ENCODE peak calls at places on chromosomes 2 and 18, in seven cellular contexts. O is globus pallidus; Z is AG04450; H is G401; I is RKO; J is stimulated activated CD4-positive, alpha-beta T cell treated with anti-CD3 and anti-CD28 coated beads, Interleukin-4, amount 100 ng/mL, for 48 hours; Y is CD4-positive, alpha-beta T cell. X is an unnamed sample.

GRCh38 chr2:229571243-229571642 is 143.1 kb downstream of the DNER start:
- DNase-seq in O (no peak), Z (no peak), H (peak; percentile 15), I (no peak), J (no peak), Y (no peak), X (no peak)

GRCh38 chr2:20035961-20036666 is 15.3 kb downstream of the LAPTM4A start:
- DNase-seq in O (no peak), Z (no peak), H (no peak), I (no peak), J (no peak), Y (no peak), X (no peak)

GRCh38 chr18:64791211-64791610 is 642.3 kb upstream of the LINC00305 start:
- DNase-seq in O (no peak), Z (no peak), H (no peak), I (no peak), J (no peak), Y (no peak), X (no peak)

GRCh38 chr2:152336103-152336853 is 1.3 kb downstream of the FMNL2 start:
- DNase-seq in O (peak; percentile 51), Z (no peak), H (peak; percentile 65), I (peak; percentile 74), J (peak; percentile 1), Y (no peak), X (peak; percentile 19)

GRCh38 chr2:88765154-88765948 is 73.9 kb downstream of the RPIA start:
- DNase-seq in O (no peak), Z (no peak), H (no peak), I (no peak), J (peak; percentile 35), Y (peak; percentile 55), X (peak; percentile 17)

GRCh38 chr2:204331180-204331579 is 214.1 kb upstream of the PARD3B start:
- DNase-seq in O (no peak), Z (no peak), H (no peak), I (no peak), J (no peak), Y (no peak), X (no peak)

GRCh38 chr2:240585681-240586197 is 795 bp upstream of the CAPN10 start:
- DNase-seq in O (no peak), Z (no peak), H (no peak), I (no peak), J (no peak), Y (no peak), X (no peak)

GRCh38 chr2:227576110-227576509 is 22.6 kb upstream of the SCYGR2 start:
- DNase-seq in O (no peak), Z (no peak), H (no peak), I (no peak), J (no peak), Y (no peak), X (no peak)

GRCh38 chr2:170813611-170814550 is 2.8 kb upstream of the GAD1 start:
- DNase-seq in O (no peak), Z (no peak), H (no peak), I (peak; percentile 33), J (no peak), Y (no peak), X (peak; percentile 45)

GRCh38 chr2:240958366-240959213 is 39.8 kb upstream of the SNED1 start:
- DNase-seq in O (no peak), Z (no peak), H (no peak), I (no peak), J (no peak), Y (no peak), X (peak; percentile 5)

GRCh38 chr2:19844750-19845149 is 57.0 kb downstream of the TTC32 start:
- DNase-seq in O (no peak), Z (no peak), H (no peak), I (no peak), J (no peak), Y (no peak), X (no peak)

GRCh38 chr2:58291726-58292430 is 50.8 kb upstream of the FANCL start:
- DNase-seq in O (no peak), Z (no peak), H (no peak), I (no peak), J (no peak), Y (no peak), X (no peak)

GRCh38 chr2:88843061-88843460 is 151.6 kb downstream of the RPIA start:
- DNase-seq in O (no peak), Z (no peak), H (no peak), I (no peak), J (no peak), Y (no peak), X (no peak)

GRCh38 chr2:224084266-224084892 is 45.3 kb upstream of the SERPINE2 start:
- DNase-seq in O (no peak), Z (no peak), H (no peak), I (no peak), J (no peak), Y (no peak), X (no peak)

GRCh38 chr18:37429768-37430167 is 135.8 kb downstream of the CELF4 start:
- DNase-seq in O (no peak), Z (no peak), H (no peak), I (no peak), J (no peak), Y (no peak), X (no peak)

GRCh38 chr2:54572636-54573531 is 116.8 kb downstream of the SPTBN1 start:
- DNase-seq in O (no peak), Z (no peak), H (no peak), I (peak; percentile 25), J (no peak), Y (peak; percentile 53), X (no peak)

GRCh38 chr2:170221317-170222288 is 43.7 kb downstream of the MYO3B start:
- DNase-seq in O (no peak), Z (peak; percentile 36), H (no peak), I (no peak), J (no peak), Y (no peak), X (no peak)

GRCh38 chr18:46067431-46068007 is 4.5 kb downstream of the PSTPIP2 start:
- DNase-seq in O (no peak), Z (no peak), H (no peak), I (peak; percentile 29), J (no peak), Y (no peak), X (no peak)

GRCh38 chr2:163652741-163653140 is 83.1 kb downstream of the FIGN start:
- DNase-seq in O (no peak), Z (no peak), H (no peak), I (no peak), J (no peak), Y (no peak), X (no peak)

GRCh38 chr2:128562471-128563347 is 244.0 kb upstream of the HS6ST1 start:
- DNase-seq in O (no peak), Z (no peak), H (no peak), I (no peak), J (no peak), Y (no peak), X (no peak)

GRCh38 chr2:237431372-237431771 is 17.4 kb upstream of the COL6A3 start:
- DNase-seq in O (no peak), Z (no peak), H (no peak), I (peak; percentile 35), J (no peak), Y (no peak), X (no peak)

GRCh38 chr2:176911-177310 is 86.9 kb downstream of the SH3YL1 start:
- DNase-seq in O (no peak), Z (no peak), H (no peak), I (no peak), J (no peak), Y (no peak), X (no peak)

GRCh38 chr2:237505188-237505939 is 18.3 kb downstream of the MLPH start:
- DNase-seq in O (no peak), Z (no peak), H (no peak), I (no peak), J (no peak), Y (no peak), X (no peak)

GRCh38 chr2:47799210-47799609 is 16.3 kb downstream of the MSH6 start:
- DNase-seq in O (no peak), Z (no peak), H (no peak), I (no peak), J (no peak), Y (no peak), X (no peak)

GRCh38 chr2:37627715-37628114 is 43.7 kb downstream of the CDC42EP3 start:
- DNase-seq in O (no peak), Z (no peak), H (no peak), I (peak; percentile 6), J (no peak), Y (no peak), X (no peak)

GRCh38 chr2:2933421-2933820 is 444.2 kb downstream of the EIPR1 start:
- DNase-seq in O (no peak), Z (no peak), H (no peak), I (no peak), J (no peak), Y (no peak), X (no peak)

GRCh38 chr18:45026162-45026561 is 345.5 kb downstream of the SETBP1 start:
- DNase-seq in O (no peak), Z (no peak), H (no peak), I (no peak), J (no peak), Y (no peak), X (no peak)

GRCh38 chr2:160418853-160419252 is 74.8 kb downstream of the RBMS1 start:
- DNase-seq in O (no peak), Z (no peak), H (no peak), I (no peak), J (no peak), Y (no peak), X (no peak)

X was measured in progenitor cell of endocrine pancreas.